ENCODE peak calls at places on chromosomes 7 and 10, in five cellular contexts. G is ELF-1, T is germinal center, C is Right ventricle myocardium superior, Y is AG20443. L is an unnamed sample.

GRCh38 chr10:26391701-26392695 is 46.1 kb upstream of the APBB1IP start:
- DNase-seq in T (no peak), C (peak), Y (no peak), G (peak), L (no peak)

GRCh38 chr7:100887955-100888481 is 1.5 kb downstream of the UFSP1 start:
- DNase-seq in G (no peak), C (no peak), Y (no peak), T (no peak), L (no peak)

GRCh38 chr7:130683026-130683425 is 3.3 kb downstream of the TSGA13 start:
- DNase-seq in Y (peak), C (no peak), T (no peak), G (no peak), L (no peak)

GRCh38 chr7:139873593-139874374 is 44.7 kb downstream of the TBXAS1 start:
- DNase-seq in T (no peak), C (no peak), G (no peak), Y (no peak), L (no peak)

GRCh38 chr10:21732067-21732772 is 198.2 kb downstream of the MLLT10 start:
- DNase-seq in G (peak), Y (peak), C (peak), T (peak), L (peak)

GRCh38 chr7:135147899-135148721 is at the start of gene TMEM140:
- DNase-seq in Y (peak), T (peak), C (peak), G (no peak), L (peak)

GRCh38 chr7:138116892-138117291 is 40.6 kb downstream of the AKR1D1 start:
- DNase-seq in G (no peak), C (no peak), Y (no peak), T (no peak), L (no peak)

GRCh38 chr10:62384057-62384446 is 9.9 kb downstream of the ZNF365 start:
- DNase-seq in Y (peak), T (no peak), C (no peak), G (no peak), L (peak)

GRCh38 chr7:17520941-17521340 is 222.5 kb downstream of the AHR start:
- DNase-seq in Y (no peak), C (no peak), T (no peak), G (no peak), L (no peak)

GRCh38 chr10:123906884-123907652 is 15.5 kb upstream of the CPXM2 start:
- DNase-seq in Y (no peak), C (no peak), G (no peak), T (no peak), L (no peak)

GRCh38 chr7:191105-192034 is 1.0 kb upstream of the FAM20C start:
- DNase-seq in C (peak), Y (peak), T (no peak), G (peak), L (peak)

L was measured in PC-3.